ENCODE peak calls at places on chromosomes 2 and 18, in six cellular contexts. Z is stimulated activated CD8-positive, alpha-beta memory T cell treated with anti-CD3 and anti-CD28 coated beads, Interleukin-4, amount 100 ng/mL, for 24 hours; C is mesothelial cell of epicardium; J is AG09309; Q is naive thymus-derived CD8-positive, alpha-beta T cell; M is activated T-cell treated with anti-CD3 and anti-CD28 coated beads for 48 hours. E is an unnamed sample.
A peak's percentile ranks its signal among the peaks of the same experiment; 100 is the strongest.

GRCh38 chr2:20579866-20580265 is 71.0 kb downstream of the HS1BP3 start:
- DNase-seq in Z (no peak), C (no peak), J (no peak), Q (no peak), M (no peak), E (no peak)

GRCh38 chr2:216516730-216517350 is 18.2 kb downstream of the RPL37A start:
- DNase-seq in Z (no peak), C (no peak), J (no peak), Q (no peak), M (no peak), E (no peak)

GRCh38 chr2:148130571-148130970 is 109.7 kb downstream of the MBD5 start:
- DNase-seq in Z (no peak), C (no peak), J (peak; percentile 14), Q (no peak), M (no peak), E (no peak)

GRCh38 chr2:46814160-46814559 is 101.4 kb downstream of the MCFD2 start:
- DNase-seq in Z (no peak), C (no peak), J (peak; percentile 65), Q (no peak), M (no peak), E (no peak)

GRCh38 chr2:102069311-102069974 is 73.1 kb upstream of the IL1R1 start:
- DNase-seq in Z (no peak), C (no peak), J (no peak), Q (no peak), M (no peak), E (no peak)

GRCh38 chr2:100621371-100621910 is 58.6 kb downstream of the PDCL3 start:
- DNase-seq in Z (no peak), C (no peak), J (no peak), Q (no peak), M (no peak), E (no peak)

GRCh38 chr18:59041296-59041695 is 98.4 kb upstream of the SEC11C start:
- DNase-seq in Z (no peak), C (no peak), J (no peak), Q (no peak), M (no peak), E (no peak)

GRCh38 chr2:64866797-64867196 is 122.4 kb upstream of the SLC1A4 start:
- DNase-seq in Z (no peak), C (no peak), J (peak; percentile 92), Q (no peak), M (no peak), E (peak; percentile 90)

GRCh38 chr2:96245609-96246390 is 20.0 kb downstream of the TMEM127 start:
- DNase-seq in Z (no peak), C (no peak), J (no peak), Q (no peak), M (no peak), E (no peak)

GRCh38 chr18:12334280-12335262 is 26.5 kb downstream of the TUBB6 start:
- DNase-seq in Z (no peak), C (no peak), J (no peak), Q (no peak), M (no peak), E (no peak)

GRCh38 chr2:74690571-74690970 is 36.5 kb downstream of the SEMA4F start:
- DNase-seq in Z (no peak), C (no peak), J (peak; percentile 40), Q (no peak), M (no peak), E (peak; percentile 44)

GRCh38 chr2:172864182-172864581 is 128.5 kb downstream of the RAPGEF4 start:
- DNase-seq in Z (peak; percentile 10), C (no peak), J (no peak), Q (no peak), M (peak; percentile 34), E (no peak)

GRCh38 chr2:105385703-105386540 is 12.9 kb downstream of the FHL2 start:
- DNase-seq in Z (no peak), C (no peak), J (no peak), Q (no peak), M (no peak), E (no peak)

GRCh38 chr2:27133195-27133875 is 1.1 kb downstream of the PREB start:
- DNase-seq in Z (no peak), C (no peak), J (no peak), Q (no peak), M (peak; percentile 21), E (no peak)

GRCh38 chr2:163157891-163158511 is 319.4 kb upstream of the KCNH7 start:
- DNase-seq in Z (no peak), C (no peak), J (no peak), Q (no peak), M (no peak), E (peak; percentile 10)

GRCh38 chr2:144426981-144427479 is 92.9 kb downstream of the ZEB2 start:
- DNase-seq in Z (no peak), C (no peak), J (peak; percentile 17), Q (no peak), M (no peak), E (no peak)

GRCh38 chr2:180463608-180464007 is 456.5 kb upstream of the CWC22 start:
- DNase-seq in Z (no peak), C (no peak), J (no peak), Q (no peak), M (no peak), E (no peak)

E was measured in HFF-Myc.